ENCODE peak calls at places on chromosomes 3 and 15, in ten cellular contexts. W is amniotic epithelial cell; T is stimulated activated CD4-positive, alpha-beta T cell treated with anti-CD3 and anti-CD28 coated beads, Interleukin-2, amount 100 ng/mL, for 24 hours; A is NCI-H345; P is activated T-helper 1 cell treated with anti-CD3 and anti-CD28 coated beads, Interleukin-12 subunit alpha, Interleukin-12 subunit beta, Interleukin-2, Interleukin-4 antibody, amounts not matched to agents 30 ng/mL and 10 ng/mL and 1 ng/mL, durations not matched to agents 14 hours and 24 hours and 36 hours; L is psoas muscle; D is SW480; X is activated effector memory CD4-positive, alpha-beta T cell treated with Interleukin-2 at 50 U/mL for 16 hours; Y is T-helper 17 cell; Z is transverse colon. J is an unnamed sample.

GRCh38 chr15:56390739-56391267 is 25.6 kb downstream of the TEX9 start:
- DNase-seq in W (peak), T (no peak), A (no peak), P (no peak), L (no peak), D (no peak), X (no peak), Y (no peak), Z (no peak), J (no peak)

GRCh38 chr3:8557298-8557697 is 55.7 kb downstream of the LMCD1 start:
- DNase-seq in W (peak), T (no peak), A (peak), P (no peak), L (no peak), D (no peak), X (no peak), Y (no peak), Z (peak), J (no peak)

GRCh38 chr3:120908030-120908802 is at the start of gene STXBP5L:
- DNase-seq in W (peak), T (peak), A (peak), P (peak), L (peak), D (peak), X (no peak), Y (peak), Z (peak), J (peak)

GRCh38 chr3:102180291-102180931 is 254.4 kb upstream of the ZPLD1 start:
- DNase-seq in W (peak), T (no peak), A (no peak), P (no peak), L (no peak), D (no peak), X (no peak), Y (no peak), Z (no peak), J (no peak)

GRCh38 chr15:69956417-69956816 is 141.3 kb downstream of the TLE3 start:
- DNase-seq in W (no peak), T (no peak), A (no peak), P (no peak), L (no peak), D (no peak), X (no peak), Y (no peak), Z (no peak), J (no peak)

GRCh38 chr3:149547413-149547812 is 72.9 kb downstream of the TM4SF4 start:
- DNase-seq in W (peak), T (no peak), A (no peak), P (no peak), L (peak), D (no peak), X (no peak), Y (no peak), Z (peak), J (no peak)

GRCh38 chr3:164451083-164451910 is 627.0 kb downstream of the SI start:
- DNase-seq in W (peak), T (no peak), A (no peak), P (no peak), L (no peak), D (no peak), X (no peak), Y (no peak), Z (no peak), J (no peak)

GRCh38 chr15:74917676-74918075 is 11.0 kb upstream of the FAM219B start:
- DNase-seq in W (peak), T (no peak), A (no peak), P (no peak), L (no peak), D (no peak), X (no peak), Y (no peak), Z (no peak), J (no peak)

GRCh38 chr15:68650901-68651709 is 72.3 kb downstream of the CORO2B start:
- DNase-seq in W (no peak), T (peak), A (no peak), P (peak), L (peak), D (peak), X (peak), Y (peak), Z (peak), J (peak)